ENCODE peak calls at places on chromosomes 7 and 10, in ten cellular contexts. One of them, this sample, is unnamed. For H3K27me3 and H3K36me3, the result is how much of the 10 kb centered on the place peaks cover.

GRCh38 chr7:159094919-159095915 is 49.5 kb downstream of the VIPR2 start:
- DNase-seq in SK-N-SH: no peak
- DNase-seq in PC-9: no peak
- DNase-seq in heart right ventricle: no peak
- DNase-seq in left ventricle myocardium inferior: no peak
- DNase-seq in Karpas-422: no peak
- DNase-seq in ascending aorta: peak
- DNase-seq in sigmoid colon: peak
- DNase-seq in colonic mucosa: no peak
- DNase-seq in upper lobe of right lung: peak
- DNase-seq in this sample: no peak

GRCh38 chr10:12221323-12222298 is 25.6 kb downstream of the CDC123 start:
- DNase-seq in PC-9: peak
- DNase-seq in sigmoid colon: no peak
- DNase-seq in upper lobe of right lung: no peak
- DNase-seq in SK-N-SH: no peak
- DNase-seq in ascending aorta: no peak
- DNase-seq in left ventricle myocardium inferior: no peak
- DNase-seq in Karpas-422: no peak
- DNase-seq in heart right ventricle: no peak
- DNase-seq in colonic mucosa: no peak
- DNase-seq in this sample: no peak

GRCh38 chr10:43000021-43000411 is 76.9 kb upstream of the RET start:
- DNase-seq in left ventricle myocardium inferior: no peak
- DNase-seq in ascending aorta: no peak
- DNase-seq in heart right ventricle: no peak
- DNase-seq in Karpas-422: no peak
- DNase-seq in colonic mucosa: no peak
- DNase-seq in SK-N-SH: no peak
- DNase-seq in upper lobe of right lung: no peak
- DNase-seq in sigmoid colon: peak
- DNase-seq in PC-9: no peak
- DNase-seq in this sample: peak

GRCh38 chr7:132575987-132576722 is at the start of gene PLXNA4:
- DNase-seq in Karpas-422: no peak
- DNase-seq in sigmoid colon: peak
- DNase-seq in left ventricle myocardium inferior: no peak
- DNase-seq in SK-N-SH: peak
- DNase-seq in ascending aorta: no peak
- DNase-seq in colonic mucosa: no peak
- DNase-seq in PC-9: no peak
- DNase-seq in upper lobe of right lung: no peak
- DNase-seq in heart right ventricle: peak
- DNase-seq in this sample: peak

GRCh38 chr10:79137826-79138225 is 69.1 kb downstream of the ZMIZ1 start:
- DNase-seq in sigmoid colon: peak
- DNase-seq in SK-N-SH: no peak
- DNase-seq in Karpas-422: peak
- DNase-seq in left ventricle myocardium inferior: peak
- DNase-seq in ascending aorta: no peak
- DNase-seq in heart right ventricle: peak
- DNase-seq in PC-9: no peak
- DNase-seq in upper lobe of right lung: no peak
- DNase-seq in colonic mucosa: no peak
- DNase-seq in this sample: peak

GRCh38 chr10:102776779-102777417 is 33.1 kb downstream of the WBP1L start:
- DNase-seq in colonic mucosa: peak
- DNase-seq in upper lobe of right lung: peak
- DNase-seq in left ventricle myocardium inferior: peak
- DNase-seq in sigmoid colon: peak
- DNase-seq in PC-9: no peak
- DNase-seq in SK-N-SH: peak
- DNase-seq in ascending aorta: peak
- DNase-seq in heart right ventricle: peak
- DNase-seq in Karpas-422: no peak
- DNase-seq in this sample: peak

GRCh38 chr7:13990319-13990983 is 985 bp upstream of the ETV1 start:
- DNase-seq in colonic mucosa: peak
- DNase-seq in upper lobe of right lung: peak
- DNase-seq in Karpas-422: peak
- DNase-seq in PC-9: peak
- DNase-seq in sigmoid colon: peak
- DNase-seq in heart right ventricle: peak
- DNase-seq in left ventricle myocardium inferior: peak
- DNase-seq in ascending aorta: peak
- DNase-seq in SK-N-SH: peak
- DNase-seq in this sample: peak

GRCh38 chr10:74244097-74244685 is 93.2 kb downstream of the ADK start:
- DNase-seq in upper lobe of right lung: no peak
- DNase-seq in PC-9: peak
- DNase-seq in heart right ventricle: no peak
- DNase-seq in sigmoid colon: no peak
- DNase-seq in SK-N-SH: peak
- DNase-seq in ascending aorta: no peak
- DNase-seq in left ventricle myocardium inferior: no peak
- DNase-seq in Karpas-422: peak
- DNase-seq in colonic mucosa: peak
- DNase-seq in this sample: no peak

GRCh38 chr7:115178831-115179230 is 256.9 kb downstream of the MDFIC start:
- DNase-seq in PC-9: no peak
- DNase-seq in SK-N-SH: no peak
- DNase-seq in left ventricle myocardium inferior: no peak
- DNase-seq in Karpas-422: no peak
- DNase-seq in colonic mucosa: no peak
- DNase-seq in ascending aorta: no peak
- DNase-seq in sigmoid colon: no peak
- DNase-seq in upper lobe of right lung: no peak
- DNase-seq in heart right ventricle: no peak
- DNase-seq in this sample: no peak

DNA sequence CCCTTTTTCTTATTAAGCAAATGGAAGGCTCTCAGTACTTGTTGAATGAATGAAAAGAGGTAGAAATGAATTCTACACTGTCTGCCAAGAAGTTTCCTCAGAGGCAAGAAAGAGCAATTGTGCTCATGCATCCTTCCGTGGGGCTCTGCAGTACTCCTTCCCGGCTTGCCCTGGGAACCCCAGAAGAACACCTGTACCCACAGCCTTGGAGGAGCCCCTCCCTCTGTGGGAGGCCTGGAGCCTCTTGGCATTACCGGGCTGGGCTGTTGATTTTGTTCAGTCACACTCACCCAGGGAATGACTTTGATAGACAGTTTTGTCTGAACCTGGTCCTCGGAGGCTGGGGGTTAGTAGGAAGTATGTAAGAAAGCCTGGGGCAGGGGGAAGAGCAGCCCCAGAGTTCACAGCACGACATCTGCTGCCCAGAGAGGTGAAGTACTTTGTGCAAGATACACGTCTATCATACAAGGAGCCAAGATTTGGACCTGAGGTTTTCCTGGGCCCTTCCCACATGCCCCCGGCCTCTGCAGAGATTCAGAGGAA is 134.8 kb upstream of the GDF10 start:
- DNase-seq in left ventricle myocardium inferior: no peak
- DNase-seq in ascending aorta: no peak
- DNase-seq in SK-N-SH: no peak
- DNase-seq in upper lobe of right lung: no peak
- DNase-seq in colonic mucosa: no peak
- DNase-seq in Karpas-422: no peak
- DNase-seq in sigmoid colon: no peak
- DNase-seq in heart right ventricle: no peak
- DNase-seq in PC-9: no peak
- DNase-seq in this sample: no peak
- H3K4me3 ChIP-seq in left ventricle myocardium inferior: peak
- H3K4me3 ChIP-seq in ascending aorta: peak
- H3K4me3 ChIP-seq in SK-N-SH: no peak
- H3K4me3 ChIP-seq in upper lobe of right lung: peak
- H3K4me3 ChIP-seq in colonic mucosa: peak
- H3K4me3 ChIP-seq in Karpas-422: no peak
- H3K4me3 ChIP-seq in sigmoid colon: no peak
- H3K4me3 ChIP-seq in heart right ventricle: peak
- H3K4me3 ChIP-seq in PC-9: no peak
- H3K4me3 ChIP-seq in this sample: no peak

DNA sequence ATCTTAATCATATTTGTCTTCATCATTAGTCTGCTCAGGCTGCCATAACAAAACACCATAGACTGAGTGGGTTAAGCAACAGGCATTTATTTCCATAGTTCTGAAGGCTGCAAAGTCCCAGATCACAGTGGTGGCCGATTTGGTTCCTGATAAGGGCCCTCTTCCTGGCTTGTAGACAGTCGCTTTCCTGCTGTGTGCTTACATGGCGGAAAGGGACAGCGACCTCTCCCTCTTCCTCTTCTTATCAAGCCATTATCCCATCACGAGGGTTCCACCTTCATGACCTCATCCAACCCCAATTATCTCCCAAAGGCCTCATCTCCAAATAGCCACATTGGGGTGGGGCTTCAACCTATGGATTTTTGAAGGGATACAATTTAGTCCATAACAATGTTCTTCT is 84.0 kb downstream of the LYZL1 start:
- DNase-seq in SK-N-SH: no peak
- DNase-seq in sigmoid colon: no peak
- DNase-seq in colonic mucosa: no peak
- DNase-seq in PC-9: no peak
- DNase-seq in upper lobe of right lung: no peak
- DNase-seq in left ventricle myocardium inferior: no peak
- DNase-seq in Karpas-422: no peak
- DNase-seq in heart right ventricle: no peak
- DNase-seq in ascending aorta: no peak
- DNase-seq in this sample: no peak
- H3K27me3 ChIP-seq in SK-N-SH: under half
- H3K27me3 ChIP-seq in sigmoid colon: under half
- H3K27me3 ChIP-seq in colonic mucosa: under half
- H3K27me3 ChIP-seq in PC-9: under half
- H3K27me3 ChIP-seq in upper lobe of right lung: under half
- H3K27me3 ChIP-seq in left ventricle myocardium inferior: under half
- H3K27me3 ChIP-seq in Karpas-422: under half
- H3K27me3 ChIP-seq in heart right ventricle: under half
- H3K27me3 ChIP-seq in ascending aorta: under half
- H3K27me3 ChIP-seq in this sample: under half

GRCh38 chr10:75358121-75358520 is 43.4 kb downstream of the ZNF503 start:
- DNase-seq in colonic mucosa: peak
- DNase-seq in PC-9: no peak
- DNase-seq in heart right ventricle: no peak
- DNase-seq in ascending aorta: no peak
- DNase-seq in sigmoid colon: no peak
- DNase-seq in Karpas-422: no peak
- DNase-seq in upper lobe of right lung: no peak
- DNase-seq in SK-N-SH: no peak
- DNase-seq in left ventricle myocardium inferior: no peak
- DNase-seq in this sample: no peak

GRCh38 chr10:75355706-75356105 is 45.9 kb downstream of the ZNF503 start:
- DNase-seq in left ventricle myocardium inferior: no peak
- DNase-seq in upper lobe of right lung: no peak
- DNase-seq in heart right ventricle: no peak
- DNase-seq in ascending aorta: no peak
- DNase-seq in SK-N-SH: no peak
- DNase-seq in Karpas-422: no peak
- DNase-seq in colonic mucosa: no peak
- DNase-seq in sigmoid colon: no peak
- DNase-seq in PC-9: no peak
- DNase-seq in this sample: no peak

GRCh38 chr10:75357500-75357899 is 44.1 kb downstream of the ZNF503 start:
- DNase-seq in sigmoid colon: no peak
- DNase-seq in colonic mucosa: no peak
- DNase-seq in left ventricle myocardium inferior: no peak
- DNase-seq in SK-N-SH: no peak
- DNase-seq in ascending aorta: no peak
- DNase-seq in Karpas-422: no peak
- DNase-seq in PC-9: no peak
- DNase-seq in upper lobe of right lung: no peak
- DNase-seq in heart right ventricle: no peak
- DNase-seq in this sample: no peak

GRCh38 chr10:75356484-75356883 is 45.1 kb downstream of the ZNF503 start:
- DNase-seq in SK-N-SH: no peak
- DNase-seq in Karpas-422: peak
- DNase-seq in upper lobe of right lung: no peak
- DNase-seq in PC-9: no peak
- DNase-seq in heart right ventricle: no peak
- DNase-seq in colonic mucosa: no peak
- DNase-seq in ascending aorta: no peak
- DNase-seq in sigmoid colon: no peak
- DNase-seq in left ventricle myocardium inferior: no peak
- DNase-seq in this sample: peak

GRCh38 chr10:75358835-75359421 is 42.6 kb downstream of the ZNF503 start:
- DNase-seq in Karpas-422: no peak
- DNase-seq in ascending aorta: no peak
- DNase-seq in sigmoid colon: no peak
- DNase-seq in heart right ventricle: no peak
- DNase-seq in SK-N-SH: no peak
- DNase-seq in left ventricle myocardium inferior: no peak
- DNase-seq in colonic mucosa: no peak
- DNase-seq in PC-9: peak
- DNase-seq in upper lobe of right lung: no peak
- DNase-seq in this sample: no peak
- H3K36me3 ChIP-seq in Karpas-422: under half
- H3K36me3 ChIP-seq in ascending aorta: under half
- H3K36me3 ChIP-seq in sigmoid colon: under half
- H3K36me3 ChIP-seq in heart right ventricle: under half
- H3K36me3 ChIP-seq in SK-N-SH: under half
- H3K36me3 ChIP-seq in left ventricle myocardium inferior: under half
- H3K36me3 ChIP-seq in colonic mucosa: under half
- H3K36me3 ChIP-seq in PC-9: under half
- H3K36me3 ChIP-seq in upper lobe of right lung: under half
- H3K36me3 ChIP-seq in this sample: under half

GRCh38 chr10:24240001-24240751 is 31.2 kb downstream of the KIAA1217 start:
- DNase-seq in PC-9: no peak
- DNase-seq in upper lobe of right lung: no peak
- DNase-seq in colonic mucosa: peak
- DNase-seq in left ventricle myocardium inferior: no peak
- DNase-seq in SK-N-SH: peak
- DNase-seq in heart right ventricle: no peak
- DNase-seq in sigmoid colon: no peak
- DNase-seq in Karpas-422: no peak
- DNase-seq in ascending aorta: no peak
- DNase-seq in this sample: no peak

GRCh38 chr10:24238527-24239247 is 29.7 kb downstream of the KIAA1217 start:
- DNase-seq in SK-N-SH: no peak
- DNase-seq in upper lobe of right lung: no peak
- DNase-seq in sigmoid colon: no peak
- DNase-seq in left ventricle myocardium inferior: no peak
- DNase-seq in ascending aorta: no peak
- DNase-seq in Karpas-422: no peak
- DNase-seq in heart right ventricle: no peak
- DNase-seq in colonic mucosa: peak
- DNase-seq in PC-9: peak
- DNase-seq in this sample: no peak

GRCh38 chr10:24237801-24238390 is 29.0 kb downstream of the KIAA1217 start:
- DNase-seq in SK-N-SH: no peak
- DNase-seq in Karpas-422: no peak
- DNase-seq in heart right ventricle: no peak
- DNase-seq in ascending aorta: no peak
- DNase-seq in upper lobe of right lung: no peak
- DNase-seq in PC-9: no peak
- DNase-seq in sigmoid colon: no peak
- DNase-seq in left ventricle myocardium inferior: no peak
- DNase-seq in colonic mucosa: peak
- DNase-seq in this sample: no peak

GRCh38 chr10:24241536-24241935 is 32.6 kb downstream of the KIAA1217 start:
- DNase-seq in ascending aorta: no peak
- DNase-seq in upper lobe of right lung: no peak
- DNase-seq in heart right ventricle: no peak
- DNase-seq in colonic mucosa: no peak
- DNase-seq in sigmoid colon: no peak
- DNase-seq in left ventricle myocardium inferior: no peak
- DNase-seq in Karpas-422: no peak
- DNase-seq in PC-9: no peak
- DNase-seq in SK-N-SH: no peak
- DNase-seq in this sample: no peak

GRCh38 chr10:24239289-24239688 is 30.4 kb downstream of the KIAA1217 start:
- DNase-seq in sigmoid colon: no peak
- DNase-seq in colonic mucosa: no peak
- DNase-seq in ascending aorta: no peak
- DNase-seq in SK-N-SH: no peak
- DNase-seq in PC-9: no peak
- DNase-seq in heart right ventricle: no peak
- DNase-seq in upper lobe of right lung: no peak
- DNase-seq in left ventricle myocardium inferior: no peak
- DNase-seq in Karpas-422: no peak
- DNase-seq in this sample: no peak
- H3K4me3 ChIP-seq in sigmoid colon: no peak
- H3K4me3 ChIP-seq in colonic mucosa: peak
- H3K4me3 ChIP-seq in ascending aorta: no peak
- H3K4me3 ChIP-seq in SK-N-SH: no peak
- H3K4me3 ChIP-seq in PC-9: peak
- H3K4me3 ChIP-seq in heart right ventricle: no peak
- H3K4me3 ChIP-seq in upper lobe of right lung: peak
- H3K4me3 ChIP-seq in left ventricle myocardium inferior: no peak
- H3K4me3 ChIP-seq in Karpas-422: no peak
- H3K4me3 ChIP-seq in this sample: no peak

This sample was measured in H7.